ENCODE peak calls at places on chromosomes 6 and 20, in five cellular contexts. T is GM12878, M is GM23338, S is HepG2, L is H1. E is an unnamed sample.

GRCh38 chr6:36545767-36546663 is 1.3 kb downstream of the STK38 start:
- DNase-seq in T (no peak), M (peak; percentile 33), S (no peak), L (no peak), E (peak; percentile 43)

GRCh38 chr6:57173056-57173885 is 1.1 kb downstream of the BAG2 start:
- DNase-seq in T (no peak), M (peak; percentile 51), S (peak; percentile 34), L (no peak), E (peak; percentile 59)

GRCh38 chr6:15569035-15569995 is 93.5 kb downstream of the DTNBP1 start:
- DNase-seq in T (no peak), M (peak; percentile 70), S (no peak), L (no peak), E (peak; percentile 91)

GRCh38 chr20:38450412-38450975 is 15.4 kb upstream of the SNHG17 start:
- DNase-seq in T (no peak), M (no peak), S (no peak), L (no peak), E (peak; percentile 58)

GRCh38 chr20:48440916-48441315 is 386.9 kb downstream of the PREX1 start:
- DNase-seq in T (no peak), M (no peak), S (no peak), L (no peak), E (no peak)

GRCh38 chr6:147441751-147442150 is 66.7 kb upstream of the SAMD5 start:
- DNase-seq in T (no peak), M (no peak), S (no peak), L (no peak), E (no peak)

GRCh38 chr20:31644701-31645100 is 7.0 kb downstream of the COX4I2 start:
- DNase-seq in T (no peak), M (peak; percentile 22), S (no peak), L (no peak), E (peak; percentile 66)

GRCh38 chr6:131946992-131947955 is 3.9 kb downstream of the CCN2 start:
- DNase-seq in T (no peak), M (no peak), S (peak; percentile 60), L (no peak), E (no peak)

GRCh38 chr6:111087106-111087835 is at the start of gene SLC16A10:
- DNase-seq in T (no peak), M (peak; percentile 89), S (peak; percentile 65), L (peak; percentile 61), E (peak; percentile 92)

GRCh38 chr6:12403201-12403826 is 113.2 kb downstream of the EDN1 start:
- DNase-seq in T (no peak), M (no peak), S (no peak), L (peak; percentile 3), E (no peak)

GRCh38 chr6:107626645-107627044 is 136.7 kb downstream of the SOBP start:
- DNase-seq in T (no peak), M (no peak), S (no peak), L (no peak), E (no peak)

GRCh38 chr20:52105045-52105572 is 86.5 kb downstream of the ZFP64 start:
- DNase-seq in T (no peak), M (peak; percentile 85), S (no peak), L (no peak), E (no peak)

GRCh38 chr6:73367761-73368355 is 1.8 kb downstream of the OOEP start:
- DNase-seq in T (no peak), M (no peak), S (no peak), L (no peak), E (no peak)

GRCh38 chr6:142854589-142855488 is 90.1 kb downstream of the HIVEP2 start:
- DNase-seq in T (no peak), M (no peak), S (no peak), L (no peak), E (no peak)

GRCh38 chr6:35142578-35142977 is 1.4 kb upstream of the TCP11 start:
- DNase-seq in T (no peak), M (no peak), S (no peak), L (no peak), E (no peak)

GRCh38 chr20:15654208-15654649 is 919.0 kb downstream of the KIF16B start:
- DNase-seq in T (peak; percentile 43), M (peak; percentile 92), S (peak; percentile 68), L (peak; percentile 44), E (peak; percentile 11)

GRCh38 chr6:5175635-5176034 is 85.1 kb downstream of the LYRM4 start:
- DNase-seq in T (no peak), M (no peak), S (no peak), L (no peak), E (no peak)

GRCh38 chr6:6332240-6332639 is 11.8 kb upstream of the F13A1 start:
- DNase-seq in T (peak; percentile 95), M (no peak), S (no peak), L (no peak), E (no peak)

GRCh38 chr6:151121900-151122299 is 117.9 kb upstream of the AKAP12 start:
- DNase-seq in T (no peak), M (no peak), S (no peak), L (no peak), E (no peak)

GRCh38 chr6:20771427-20771826 is 237.2 kb downstream of the CDKAL1 start:
- DNase-seq in T (no peak), M (peak; percentile 83), S (no peak), L (peak; percentile 27), E (no peak)

GRCh38 chr20:58839474-58839874 is 11.2 kb downstream of the GNAS-AS1 start:
- DNase-seq in T (no peak), M (peak; percentile 74), S (peak; percentile 34), L (no peak), E (peak; percentile 57)

GRCh38 chr6:130223508-130223907 is 757 bp upstream of the SAMD3 start:
- DNase-seq in T (peak; percentile 65), M (peak; percentile 18), S (no peak), L (no peak), E (no peak)

GRCh38 chr20:38751360-38751976 is 3.2 kb downstream of the ACTR5 start:
- DNase-seq in T (no peak), M (peak; percentile 56), S (peak; percentile 52), L (no peak), E (peak; percentile 57)

GRCh38 chr6:152932865-152933264 is 50.0 kb downstream of the FBXO5 start:
- DNase-seq in T (no peak), M (no peak), S (no peak), L (no peak), E (no peak)

GRCh38 chr20:19784511-19785172 is 26.6 kb downstream of the RIN2 start:
- DNase-seq in T (peak; percentile 9), M (peak; percentile 89), S (peak; percentile 75), L (no peak), E (peak; percentile 32)

GRCh38 chr20:24701027-24701426 is 231.6 kb downstream of the SYNDIG1 start:
- DNase-seq in T (no peak), M (no peak), S (no peak), L (no peak), E (no peak)

GRCh38 chr6:44022296-44022661 is 105.0 kb downstream of the MRPL14 start:
- DNase-seq in T (no peak), M (no peak), S (no peak), L (no peak), E (no peak)

GRCh38 chr6:17863971-17864754 is 123.3 kb downstream of the KIF13A start:
- DNase-seq in T (no peak), M (no peak), S (peak; percentile 15), L (no peak), E (peak; percentile 50)

GRCh38 chr6:169190144-169190584 is 63.5 kb downstream of the THBS2 start:
- DNase-seq in T (no peak), M (no peak), S (no peak), L (no peak), E (no peak)

GRCh38 chr6:133432021-133432989 is 191.1 kb downstream of the EYA4 start:
- DNase-seq in T (no peak), M (peak; percentile 63), S (no peak), L (peak; percentile 33), E (no peak)

GRCh38 chr20:1830240-1830639 is 65.0 kb upstream of the SIRPA start:
- DNase-seq in T (no peak), M (no peak), S (no peak), L (no peak), E (no peak)

GRCh38 chr20:57840066-57840465 is 130.3 kb upstream of the PMEPA1 start:
- DNase-seq in T (no peak), M (no peak), S (no peak), L (no peak), E (no peak)

GRCh38 chr20:57835053-57835452 is 125.2 kb upstream of the PMEPA1 start:
- DNase-seq in T (no peak), M (no peak), S (no peak), L (no peak), E (no peak)

GRCh38 chr20:57838670-57839142 is 128.9 kb upstream of the PMEPA1 start:
- DNase-seq in T (no peak), M (no peak), S (no peak), L (no peak), E (no peak)

GRCh38 chr20:57835462-57836455 is 125.9 kb upstream of the PMEPA1 start:
- DNase-seq in T (no peak), M (peak; percentile 31), S (no peak), L (no peak), E (no peak)

GRCh38 chr20:57837208-57838035 is 127.6 kb upstream of the PMEPA1 start:
- DNase-seq in T (no peak), M (no peak), S (no peak), L (no peak), E (no peak)
- TF ChIP-seq CREB1 in T (no peak), M (no peak), S (no peak), L (no peak), E (no peak)

GRCh38 chr6:3848380-3848779 is 793 bp upstream of the FAM50B start:
- DNase-seq in T (no peak), M (peak; percentile 33), S (no peak), L (no peak), E (no peak)
- H3K4me3 ChIP-seq in T (peak overlapping the region; percentile 43), M (peak overlapping the region; percentile 78), S (no peak overlapping the region), L (peak overlapping the region; percentile 71), E (no peak overlapping the region)

GRCh38 chr6:26305097-26305841 is 59.7 kb upstream of the BTN3A2 start:
- DNase-seq in T (no peak), M (peak; percentile 80), S (peak; percentile 77), L (no peak), E (peak; percentile 86)
- TF ChIP-seq CREB1 in T (peak; percentile 50), M (peak; percentile 27), S (no peak), L (no peak), E (no peak)

GRCh38 chr6:32153252-32153834 is 598 bp upstream of the PPT2 start:
- DNase-seq in T (no peak), M (peak; percentile 75), S (peak; percentile 48), L (no peak), E (peak; percentile 80)

GRCh38 chr6:32152414-32153251 is 894 bp upstream of the PRRT1 start:
- DNase-seq in T (no peak), M (peak; percentile 44), S (no peak), L (no peak), E (peak; percentile 51)

GRCh38 chr6:32149932-32150920 is 1.5 kb downstream of the PRRT1 start:
- DNase-seq in T (no peak), M (peak; percentile 91), S (no peak), L (no peak), E (no peak)

GRCh38 chr6:32151131-32151884 is 431 bp downstream of the PRRT1 start:
- DNase-seq in T (no peak), M (peak; percentile 64), S (no peak), L (no peak), E (no peak)

DNA sequence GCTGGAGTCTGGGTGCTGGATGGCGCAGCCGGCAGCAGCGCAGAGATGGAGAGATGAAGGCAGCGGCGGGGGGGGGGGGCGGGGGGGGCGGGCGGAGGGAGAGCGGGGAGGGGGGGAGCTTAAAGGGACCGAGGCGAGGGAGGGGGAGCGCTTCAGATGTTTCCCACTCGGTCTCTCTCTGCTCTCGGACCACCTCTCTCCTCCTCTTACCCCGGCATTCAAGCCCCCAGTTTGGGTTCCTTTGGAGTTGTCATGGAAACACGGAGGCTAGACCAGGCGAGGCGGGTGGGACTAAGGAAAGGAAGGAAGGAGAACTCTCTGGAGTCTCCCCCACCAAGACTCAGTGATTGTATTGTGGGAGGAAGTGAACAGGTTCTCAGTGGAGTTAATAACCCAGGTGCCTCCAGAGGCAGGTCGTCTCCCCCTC is at the start of gene PRRT1:
- DNase-seq in T (no peak), M (peak; percentile 59), S (no peak), L (no peak), E (no peak)
- H3K4me3 ChIP-seq in T (no peak within 1 kb of the TSS), M (peak within 1 kb of the TSS; percentile 100), S (peak within 1 kb of the TSS; percentile 88), L (peak within 1 kb of the TSS; percentile 92), E (peak within 1 kb of the TSS; percentile 65)